ENCODE peak calls at places on chromosomes 13 and 19, in five cellular contexts. One of them, this sample, is unnamed.

GRCh38 chr13:36913463-36913862 is 6.6 kb downstream of the SMAD9 start:
- DNase-seq in CD4-positive, CD25-positive, alpha-beta regulatory T cell: no peak
- DNase-seq in fibroblast of mammary gland: no peak
- DNase-seq in HAP-1: no peak
- DNase-seq in fibroblast of the aortic adventitia: no peak
- DNase-seq in this sample: no peak

GRCh38 chr19:17240062-17240854 is 5.5 kb downstream of the NR2F6 start:
- DNase-seq in fibroblast of mammary gland: no peak
- DNase-seq in CD4-positive, CD25-positive, alpha-beta regulatory T cell: no peak
- DNase-seq in HAP-1: no peak
- DNase-seq in fibroblast of the aortic adventitia: no peak
- DNase-seq in this sample: no peak

GRCh38 chr19:2804156-2805004 is 15.3 kb upstream of the ZNF554 start:
- DNase-seq in HAP-1: no peak
- DNase-seq in CD4-positive, CD25-positive, alpha-beta regulatory T cell: no peak
- DNase-seq in fibroblast of mammary gland: no peak
- DNase-seq in fibroblast of the aortic adventitia: no peak
- DNase-seq in this sample: no peak

GRCh38 chr13:75308222-75308621 is 173.7 kb downstream of the TBC1D4 start:
- DNase-seq in HAP-1: no peak
- DNase-seq in fibroblast of mammary gland: no peak
- DNase-seq in CD4-positive, CD25-positive, alpha-beta regulatory T cell: no peak
- DNase-seq in fibroblast of the aortic adventitia: no peak
- DNase-seq in this sample: no peak

GRCh38 chr13:104841110-104841509 is 1694.4 kb downstream of the EFNB2 start:
- DNase-seq in fibroblast of the aortic adventitia: no peak
- DNase-seq in fibroblast of mammary gland: no peak
- DNase-seq in CD4-positive, CD25-positive, alpha-beta regulatory T cell: no peak
- DNase-seq in HAP-1: no peak
- DNase-seq in this sample: no peak

GRCh38 chr13:112746044-112746443 is 56.2 kb downstream of the ATP11A start:
- DNase-seq in CD4-positive, CD25-positive, alpha-beta regulatory T cell: no peak
- DNase-seq in fibroblast of the aortic adventitia: no peak
- DNase-seq in fibroblast of mammary gland: no peak
- DNase-seq in HAP-1: no peak
- DNase-seq in this sample: no peak

GRCh38 chr19:52648336-52648990 is 10.3 kb upstream of the ZNF83 start:
- DNase-seq in HAP-1: no peak
- DNase-seq in fibroblast of the aortic adventitia: peak
- DNase-seq in CD4-positive, CD25-positive, alpha-beta regulatory T cell: no peak
- DNase-seq in fibroblast of mammary gland: peak
- DNase-seq in this sample: no peak

GRCh38 chr13:60329221-60329983 is 67.6 kb upstream of the TDRD3 start:
- DNase-seq in HAP-1: peak
- DNase-seq in fibroblast of mammary gland: peak
- DNase-seq in CD4-positive, CD25-positive, alpha-beta regulatory T cell: no peak
- DNase-seq in fibroblast of the aortic adventitia: peak
- DNase-seq in this sample: peak

GRCh38 chr19:18397242-18398202 is at the start of gene LRRC25:
- DNase-seq in CD4-positive, CD25-positive, alpha-beta regulatory T cell: no peak
- DNase-seq in HAP-1: peak
- DNase-seq in fibroblast of the aortic adventitia: no peak
- DNase-seq in fibroblast of mammary gland: no peak
- DNase-seq in this sample: no peak

GRCh38 chr19:19062454-19063182 is 1.2 kb upstream of the SLC25A42 start:
- DNase-seq in HAP-1: no peak
- DNase-seq in fibroblast of the aortic adventitia: peak
- DNase-seq in fibroblast of mammary gland: peak
- DNase-seq in CD4-positive, CD25-positive, alpha-beta regulatory T cell: no peak
- DNase-seq in this sample: no peak

GRCh38 chr13:32838985-32839384 is 177.2 kb upstream of the KL start:
- DNase-seq in fibroblast of mammary gland: no peak
- DNase-seq in CD4-positive, CD25-positive, alpha-beta regulatory T cell: no peak
- DNase-seq in fibroblast of the aortic adventitia: no peak
- DNase-seq in HAP-1: no peak
- DNase-seq in this sample: peak

GRCh38 chr19:58387338-58388174 is 487 bp downstream of the RPS5 start:
- DNase-seq in CD4-positive, CD25-positive, alpha-beta regulatory T cell: no peak
- DNase-seq in fibroblast of the aortic adventitia: no peak
- DNase-seq in HAP-1: no peak
- DNase-seq in fibroblast of mammary gland: peak
- DNase-seq in this sample: no peak

GRCh38 chr13:51697855-51698254 is 106.1 kb downstream of the DHRS12 start:
- DNase-seq in fibroblast of the aortic adventitia: peak
- DNase-seq in fibroblast of mammary gland: peak
- DNase-seq in HAP-1: no peak
- DNase-seq in CD4-positive, CD25-positive, alpha-beta regulatory T cell: no peak
- DNase-seq in this sample: no peak

GRCh38 chr13:107563099-107563925 is 652.0 kb downstream of the LIG4 start:
- DNase-seq in fibroblast of the aortic adventitia: no peak
- DNase-seq in CD4-positive, CD25-positive, alpha-beta regulatory T cell: no peak
- DNase-seq in HAP-1: no peak
- DNase-seq in fibroblast of mammary gland: no peak
- DNase-seq in this sample: no peak

GRCh38 chr13:72072223-72072622 is 205.2 kb upstream of the DACH1 start:
- DNase-seq in CD4-positive, CD25-positive, alpha-beta regulatory T cell: no peak
- DNase-seq in fibroblast of mammary gland: no peak
- DNase-seq in fibroblast of the aortic adventitia: no peak
- DNase-seq in HAP-1: no peak
- DNase-seq in this sample: no peak

GRCh38 chr13:111922086-111922485 is 144.9 kb upstream of the SOX1 start:
- DNase-seq in HAP-1: no peak
- DNase-seq in fibroblast of mammary gland: no peak
- DNase-seq in fibroblast of the aortic adventitia: no peak
- DNase-seq in CD4-positive, CD25-positive, alpha-beta regulatory T cell: no peak
- DNase-seq in this sample: no peak

GRCh38 chr13:69280399-69280798 is 827.2 kb upstream of the ATXN8OS start:
- DNase-seq in fibroblast of the aortic adventitia: no peak
- DNase-seq in HAP-1: no peak
- DNase-seq in fibroblast of mammary gland: no peak
- DNase-seq in CD4-positive, CD25-positive, alpha-beta regulatory T cell: no peak
- DNase-seq in this sample: no peak

GRCh38 chr19:582497-583197 is 7.0 kb upstream of the HCN2 start:
- DNase-seq in CD4-positive, CD25-positive, alpha-beta regulatory T cell: no peak
- DNase-seq in HAP-1: no peak
- DNase-seq in fibroblast of the aortic adventitia: no peak
- DNase-seq in fibroblast of mammary gland: peak
- DNase-seq in this sample: no peak

GRCh38 chr19:41350735-41351338 is 2.9 kb downstream of the TGFB1 start:
- DNase-seq in fibroblast of mammary gland: peak
- DNase-seq in HAP-1: no peak
- DNase-seq in fibroblast of the aortic adventitia: peak
- DNase-seq in CD4-positive, CD25-positive, alpha-beta regulatory T cell: no peak
- DNase-seq in this sample: no peak

GRCh38 chr13:32804673-32805260 is 211.5 kb upstream of the KL start:
- DNase-seq in fibroblast of mammary gland: peak
- DNase-seq in CD4-positive, CD25-positive, alpha-beta regulatory T cell: no peak
- DNase-seq in fibroblast of the aortic adventitia: peak
- DNase-seq in HAP-1: peak
- DNase-seq in this sample: no peak

GRCh38 chr13:30453727-30454126 is 12.0 kb downstream of the HMGB1 start:
- DNase-seq in HAP-1: no peak
- DNase-seq in fibroblast of mammary gland: peak
- DNase-seq in CD4-positive, CD25-positive, alpha-beta regulatory T cell: no peak
- DNase-seq in fibroblast of the aortic adventitia: no peak
- DNase-seq in this sample: peak

GRCh38 chr19:33644284-33644836 is 22.6 kb downstream of the CHST8 start:
- DNase-seq in HAP-1: no peak
- DNase-seq in fibroblast of mammary gland: no peak
- DNase-seq in CD4-positive, CD25-positive, alpha-beta regulatory T cell: no peak
- DNase-seq in fibroblast of the aortic adventitia: no peak
- DNase-seq in this sample: no peak

GRCh38 chr13:96781141-96781540 is 213.1 kb downstream of the OXGR1 start:
- DNase-seq in fibroblast of mammary gland: no peak
- DNase-seq in fibroblast of the aortic adventitia: peak
- DNase-seq in CD4-positive, CD25-positive, alpha-beta regulatory T cell: no peak
- DNase-seq in HAP-1: no peak
- DNase-seq in this sample: no peak

GRCh38 chr13:80945328-80945727 is 604.4 kb upstream of the SPRY2 start:
- DNase-seq in CD4-positive, CD25-positive, alpha-beta regulatory T cell: no peak
- DNase-seq in fibroblast of mammary gland: no peak
- DNase-seq in HAP-1: no peak
- DNase-seq in fibroblast of the aortic adventitia: no peak
- DNase-seq in this sample: no peak

GRCh38 chr13:27170521-27171243 is 929 bp downstream of the USP12 start:
- DNase-seq in HAP-1: peak
- DNase-seq in fibroblast of mammary gland: no peak
- DNase-seq in fibroblast of the aortic adventitia: peak
- DNase-seq in CD4-positive, CD25-positive, alpha-beta regulatory T cell: peak
- DNase-seq in this sample: no peak

GRCh38 chr19:6772866-6773322 is 386 bp downstream of the VAV1 start:
- DNase-seq in fibroblast of the aortic adventitia: no peak
- DNase-seq in fibroblast of mammary gland: no peak
- DNase-seq in CD4-positive, CD25-positive, alpha-beta regulatory T cell: no peak
- DNase-seq in HAP-1: no peak
- DNase-seq in this sample: no peak
- H3K4me3 ChIP-seq in fibroblast of the aortic adventitia: no peak
- H3K4me3 ChIP-seq in fibroblast of mammary gland: no peak
- H3K4me3 ChIP-seq in CD4-positive, CD25-positive, alpha-beta regulatory T cell: peak
- H3K4me3 ChIP-seq in HAP-1: no peak
- H3K4me3 ChIP-seq in this sample: peak

GRCh38 chr19:42529248-42529764 is 1.0 kb upstream of the CEACAM1 start:
- DNase-seq in fibroblast of mammary gland: peak
- DNase-seq in HAP-1: peak
- DNase-seq in CD4-positive, CD25-positive, alpha-beta regulatory T cell: peak
- DNase-seq in fibroblast of the aortic adventitia: peak
- DNase-seq in this sample: peak

GRCh38 chr19:42532881-42533280 is 4.6 kb upstream of the CEACAM1 start:
- DNase-seq in HAP-1: no peak
- DNase-seq in fibroblast of mammary gland: no peak
- DNase-seq in CD4-positive, CD25-positive, alpha-beta regulatory T cell: no peak
- DNase-seq in fibroblast of the aortic adventitia: no peak
- DNase-seq in this sample: no peak

GRCh38 chr19:42524943-42525342 is 3.3 kb downstream of the CEACAM1 start:
- DNase-seq in fibroblast of mammary gland: no peak
- DNase-seq in fibroblast of the aortic adventitia: no peak
- DNase-seq in CD4-positive, CD25-positive, alpha-beta regulatory T cell: no peak
- DNase-seq in HAP-1: no peak
- DNase-seq in this sample: no peak

GRCh38 chr19:42531313-42531712 is 3.0 kb upstream of the CEACAM1 start:
- DNase-seq in fibroblast of mammary gland: no peak
- DNase-seq in fibroblast of the aortic adventitia: no peak
- DNase-seq in CD4-positive, CD25-positive, alpha-beta regulatory T cell: no peak
- DNase-seq in HAP-1: no peak
- DNase-seq in this sample: no peak

GRCh38 chr19:42528354-42529247 is at the start of gene CEACAM1:
- DNase-seq in HAP-1: peak
- DNase-seq in fibroblast of the aortic adventitia: no peak
- DNase-seq in CD4-positive, CD25-positive, alpha-beta regulatory T cell: peak
- DNase-seq in fibroblast of mammary gland: no peak
- DNase-seq in this sample: peak
- H3K4me3 ChIP-seq in HAP-1: no peak
- H3K4me3 ChIP-seq in fibroblast of the aortic adventitia: no peak
- H3K4me3 ChIP-seq in CD4-positive, CD25-positive, alpha-beta regulatory T cell: peak
- H3K4me3 ChIP-seq in fibroblast of mammary gland: no peak
- H3K4me3 ChIP-seq in this sample: peak

GRCh38 chr19:48660854-48661731 is 11.7 kb downstream of the NTN5 start:
- DNase-seq in fibroblast of mammary gland: peak
- DNase-seq in CD4-positive, CD25-positive, alpha-beta regulatory T cell: peak
- DNase-seq in HAP-1: peak
- DNase-seq in fibroblast of the aortic adventitia: peak
- DNase-seq in this sample: peak
- H3K4me3 ChIP-seq in fibroblast of mammary gland: no peak
- H3K4me3 ChIP-seq in CD4-positive, CD25-positive, alpha-beta regulatory T cell: peak
- H3K4me3 ChIP-seq in HAP-1: no peak
- H3K4me3 ChIP-seq in fibroblast of the aortic adventitia: no peak
- H3K4me3 ChIP-seq in this sample: peak

GRCh38 chr19:11848594-11849263 is at the start of gene ZNF439:
- DNase-seq in HAP-1: no peak
- DNase-seq in fibroblast of the aortic adventitia: peak
- DNase-seq in fibroblast of mammary gland: peak
- DNase-seq in CD4-positive, CD25-positive, alpha-beta regulatory T cell: peak
- DNase-seq in this sample: peak

GRCh38 chr19:11853358-11853757 is 4.8 kb downstream of the ZNF439 start:
- DNase-seq in fibroblast of the aortic adventitia: no peak
- DNase-seq in CD4-positive, CD25-positive, alpha-beta regulatory T cell: no peak
- DNase-seq in HAP-1: no peak
- DNase-seq in fibroblast of mammary gland: no peak
- DNase-seq in this sample: no peak

GRCh38 chr19:11843741-11844140 is 4.8 kb upstream of the ZNF439 start:
- DNase-seq in fibroblast of mammary gland: no peak
- DNase-seq in fibroblast of the aortic adventitia: no peak
- DNase-seq in HAP-1: no peak
- DNase-seq in CD4-positive, CD25-positive, alpha-beta regulatory T cell: no peak
- DNase-seq in this sample: no peak

GRCh38 chr19:11849264-11849615 is 714 bp downstream of the ZNF439 start:
- DNase-seq in CD4-positive, CD25-positive, alpha-beta regulatory T cell: no peak
- DNase-seq in fibroblast of mammary gland: no peak
- DNase-seq in fibroblast of the aortic adventitia: peak
- DNase-seq in HAP-1: no peak
- DNase-seq in this sample: peak

DNA sequence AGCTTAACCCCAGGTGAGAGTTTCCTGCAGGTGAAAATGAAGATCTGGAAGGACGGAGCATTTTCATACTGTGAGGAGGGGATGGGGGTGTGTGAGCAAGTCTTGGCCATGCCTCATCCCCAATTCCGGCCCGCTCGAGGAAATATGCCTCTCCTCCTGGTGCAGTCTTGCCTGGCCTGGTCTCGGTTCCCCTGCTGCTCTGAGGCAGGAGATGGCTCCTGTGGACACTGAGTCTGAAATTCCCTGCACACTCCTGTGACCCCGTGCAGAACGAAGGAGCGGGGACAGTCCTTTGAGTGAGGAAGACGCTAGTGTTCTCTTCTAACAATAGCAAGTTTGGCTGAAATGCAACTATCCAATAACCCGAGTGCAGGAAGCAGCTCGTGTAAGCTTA is 329 bp upstream of the ZNF439 start:
- DNase-seq in fibroblast of mammary gland: no peak
- DNase-seq in CD4-positive, CD25-positive, alpha-beta regulatory T cell: no peak
- DNase-seq in HAP-1: no peak
- DNase-seq in fibroblast of the aortic adventitia: no peak
- DNase-seq in this sample: no peak
- H3K4me3 ChIP-seq in fibroblast of mammary gland: peak
- H3K4me3 ChIP-seq in CD4-positive, CD25-positive, alpha-beta regulatory T cell: peak
- H3K4me3 ChIP-seq in HAP-1: no peak
- H3K4me3 ChIP-seq in fibroblast of the aortic adventitia: peak
- H3K4me3 ChIP-seq in this sample: peak

GRCh38 chr19:14718522-14719113 is 28.8 kb downstream of the ZNF333 start:
- DNase-seq in HAP-1: no peak
- DNase-seq in fibroblast of the aortic adventitia: peak
- DNase-seq in fibroblast of mammary gland: peak
- DNase-seq in CD4-positive, CD25-positive, alpha-beta regulatory T cell: no peak
- DNase-seq in this sample: no peak
- H3K4me3 ChIP-seq in HAP-1: no peak
- H3K4me3 ChIP-seq in fibroblast of the aortic adventitia: no peak
- H3K4me3 ChIP-seq in fibroblast of mammary gland: no peak
- H3K4me3 ChIP-seq in CD4-positive, CD25-positive, alpha-beta regulatory T cell: no peak
- H3K4me3 ChIP-seq in this sample: no peak

DNA sequence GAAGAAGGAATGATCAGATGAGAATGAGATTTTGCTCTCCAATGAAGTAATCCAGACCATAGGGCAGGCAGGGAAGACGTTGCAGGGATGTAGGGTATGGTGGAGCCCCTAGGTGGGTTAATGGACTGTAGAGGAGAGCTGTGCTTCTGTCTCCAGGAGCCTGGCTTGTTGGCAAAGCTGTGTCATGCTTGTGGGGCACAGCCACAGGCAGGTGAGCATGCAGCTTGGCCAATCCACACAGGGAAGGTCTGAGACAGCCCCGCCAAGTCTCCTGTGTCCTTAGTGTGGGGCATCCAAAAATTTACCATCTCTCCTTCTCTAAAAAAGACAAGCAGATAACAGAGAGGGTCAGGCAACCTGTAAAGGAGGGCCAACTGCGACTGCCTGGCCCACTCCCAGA is 71.4 kb upstream of the FLT1 start:
- DNase-seq in CD4-positive, CD25-positive, alpha-beta regulatory T cell: no peak
- DNase-seq in fibroblast of the aortic adventitia: no peak
- DNase-seq in fibroblast of mammary gland: no peak
- DNase-seq in HAP-1: no peak
- DNase-seq in this sample: no peak
- H3K4me3 ChIP-seq in CD4-positive, CD25-positive, alpha-beta regulatory T cell: no peak
- H3K4me3 ChIP-seq in fibroblast of the aortic adventitia: no peak
- H3K4me3 ChIP-seq in fibroblast of mammary gland: no peak
- H3K4me3 ChIP-seq in HAP-1: no peak
- H3K4me3 ChIP-seq in this sample: no peak

This sample was measured in Jurkat, Clone E6-1.